ENCODE peak calls at places on chromosomes 6 and 20, in ten cellular contexts. P is fibroblast of lung, X is AG04450, I is right cardiac atrium, Z is AG09309, S is lung, V is HL-60, G is uterus, E is mucosa of descending colon, W is coronary artery. Y is an unnamed sample.

GRCh38 chr6:106916891-106917290 is 57.6 kb downstream of the CD24 start:
- DNase-seq in P (no peak), X (no peak), I (no peak), Z (no peak), S (no peak), V (no peak), G (no peak), E (peak), W (no peak), Y (no peak)

GRCh38 chr6:49072885-49073620 is 390.0 kb downstream of the MMUT start:
- DNase-seq in P (no peak), X (no peak), I (no peak), Z (no peak), S (no peak), V (no peak), G (no peak), E (no peak), W (no peak), Y (no peak)

GRCh38 chr6:40630046-40630445 is 42.9 kb upstream of the LRFN2 start:
- DNase-seq in P (no peak), X (no peak), I (no peak), Z (no peak), S (no peak), V (no peak), G (no peak), E (no peak), W (no peak), Y (no peak)

GRCh38 chr20:52060794-52061714 is 130.5 kb downstream of the ZFP64 start:
- DNase-seq in P (peak), X (no peak), I (no peak), Z (no peak), S (no peak), V (no peak), G (no peak), E (peak), W (no peak), Y (no peak)

GRCh38 chr6:145241039-145241438 is 494.3 kb downstream of the EPM2A start:
- DNase-seq in P (peak), X (peak), I (no peak), Z (peak), S (no peak), V (no peak), G (no peak), E (no peak), W (no peak), Y (peak)

GRCh38 chr20:37384683-37385174 is 38.8 kb downstream of the SRC start:
- DNase-seq in P (peak), X (no peak), I (peak), Z (no peak), S (peak), V (peak), G (peak), E (peak), W (peak), Y (no peak)

GRCh38 chr6:105317607-105318533 is 85.0 kb downstream of the PREP start:
- DNase-seq in P (no peak), X (no peak), I (no peak), Z (no peak), S (no peak), V (no peak), G (no peak), E (peak), W (no peak), Y (no peak)

GRCh38 chr20:34389206-34389953 is 26.3 kb downstream of the ITCH start:
- DNase-seq in P (no peak), X (no peak), I (no peak), Z (no peak), S (no peak), V (no peak), G (no peak), E (no peak), W (no peak), Y (no peak)

GRCh38 chr6:16821834-16822264 is 60.6 kb upstream of the ATXN1 start:
- DNase-seq in P (no peak), X (no peak), I (no peak), Z (no peak), S (no peak), V (no peak), G (no peak), E (no peak), W (no peak), Y (no peak)

GRCh38 chr6:80196914-80197313 is 90.4 kb downstream of the BCKDHB start:
- DNase-seq in P (no peak), X (no peak), I (no peak), Z (no peak), S (no peak), V (no peak), G (no peak), E (no peak), W (no peak), Y (no peak)

GRCh38 chr6:95280690-95281273 is 296.6 kb upstream of the MANEA start:
- DNase-seq in P (peak), X (no peak), I (no peak), Z (no peak), S (no peak), V (no peak), G (no peak), E (no peak), W (no peak), Y (peak)

GRCh38 chr20:28562510-28562898 is 2695.0 kb upstream of the DEFB115 start:
- DNase-seq in P (peak), X (peak), I (no peak), Z (no peak), S (no peak), V (no peak), G (no peak), E (no peak), W (no peak), Y (peak)

GRCh38 chr20:37295595-37295994 is 6.1 kb downstream of the MANBAL start:
- DNase-seq in P (no peak), X (no peak), I (no peak), Z (no peak), S (no peak), V (no peak), G (no peak), E (peak), W (no peak), Y (no peak)

DNA sequence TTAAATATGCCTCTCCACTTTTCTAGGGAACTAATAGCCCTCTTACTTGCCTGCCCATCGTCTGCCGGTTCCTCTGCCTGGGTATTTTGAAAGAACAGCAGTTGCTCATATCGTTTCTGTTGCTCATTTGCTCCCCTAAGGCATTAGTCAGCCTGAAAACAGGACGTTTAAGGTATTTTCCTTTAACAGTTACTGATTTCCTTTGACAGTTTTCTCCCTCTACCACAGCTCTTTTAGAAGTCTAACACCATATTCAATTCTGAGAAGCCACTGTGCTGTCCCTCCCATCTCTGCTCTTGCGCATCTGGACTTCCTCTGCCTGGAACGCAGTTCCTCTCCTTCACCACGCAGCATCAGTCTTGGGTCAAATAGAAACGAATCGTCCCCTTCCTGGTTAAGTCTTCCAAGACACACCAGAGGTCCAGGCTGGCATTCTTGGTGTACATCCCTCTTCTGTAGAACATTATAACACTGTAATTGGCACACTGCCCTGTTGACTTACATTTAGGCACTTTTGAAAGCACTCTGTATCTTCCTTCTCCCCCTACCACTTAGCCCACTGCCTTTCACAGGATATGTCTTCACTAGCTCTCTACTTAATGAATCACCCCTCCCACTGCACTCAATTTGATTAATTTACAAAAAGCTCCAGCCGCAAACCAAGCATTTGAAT is 141.0 kb upstream of the CARMIL1 start:
- DNase-seq in P (peak), X (peak), I (peak), Z (no peak), S (peak), V (peak), G (peak), E (peak), W (peak), Y (peak)
- H3K4me3 ChIP-seq in P (peak), X (peak), I (peak), Z (peak), S (peak), V (peak), G (peak), E (peak), W (peak), Y (peak)

GRCh38 chr6:35485402-35485877 is 11.4 kb downstream of the TEAD3 start:
- DNase-seq in P (no peak), X (no peak), I (peak), Z (no peak), S (peak), V (no peak), G (peak), E (peak), W (no peak), Y (no peak)
- H3K4me3 ChIP-seq in P (no peak), X (no peak), I (no peak), Z (no peak), S (no peak), V (no peak), G (peak), E (no peak), W (peak), Y (no peak)

GRCh38 chr20:38727602-38728236 is 3.4 kb downstream of the SLC32A1 start:
- DNase-seq in P (no peak), X (no peak), I (no peak), Z (no peak), S (no peak), V (no peak), G (no peak), E (no peak), W (no peak), Y (no peak)
- H3K4me3 ChIP-seq in P (no peak), X (no peak), I (no peak), Z (no peak), S (no peak), V (no peak), G (no peak), E (no peak), W (peak), Y (no peak)

DNA sequence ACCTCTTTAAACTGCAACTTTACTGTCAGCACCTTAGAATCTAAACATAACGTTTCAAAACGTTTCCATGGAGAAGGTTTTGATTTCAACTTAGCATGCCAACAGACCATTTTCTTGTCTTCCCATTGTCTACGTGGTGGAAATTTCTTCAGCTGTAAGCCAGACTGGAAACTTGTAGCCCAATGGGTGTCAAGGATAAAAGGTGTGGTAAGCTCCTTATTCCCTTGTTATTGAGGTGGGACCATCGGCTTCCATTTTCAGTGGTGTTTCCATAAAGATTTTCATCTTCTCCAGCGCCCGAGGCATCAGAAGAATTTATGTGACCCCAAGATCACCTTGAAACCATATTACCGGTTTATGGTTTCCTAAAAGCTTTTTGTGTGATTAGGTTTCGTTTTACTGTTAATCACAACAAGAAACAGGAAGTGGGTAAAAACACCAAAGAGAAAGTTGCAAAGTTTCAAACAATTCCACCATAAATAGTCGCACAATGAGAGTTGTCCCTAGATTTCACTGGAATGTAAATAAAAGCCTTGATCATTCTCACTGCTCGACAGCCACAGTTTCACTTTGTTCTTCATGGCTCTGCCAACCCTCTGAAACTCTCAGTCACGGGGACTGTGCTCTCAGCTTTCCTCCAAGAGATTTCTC is 62.9 kb upstream of the CD2AP start:
- DNase-seq in P (peak), X (no peak), I (no peak), Z (peak), S (no peak), V (no peak), G (no peak), E (peak), W (no peak), Y (no peak)
- H3K4me3 ChIP-seq in P (peak), X (peak), I (peak), Z (peak), S (peak), V (peak), G (peak), E (no peak), W (peak), Y (peak)

DNA sequence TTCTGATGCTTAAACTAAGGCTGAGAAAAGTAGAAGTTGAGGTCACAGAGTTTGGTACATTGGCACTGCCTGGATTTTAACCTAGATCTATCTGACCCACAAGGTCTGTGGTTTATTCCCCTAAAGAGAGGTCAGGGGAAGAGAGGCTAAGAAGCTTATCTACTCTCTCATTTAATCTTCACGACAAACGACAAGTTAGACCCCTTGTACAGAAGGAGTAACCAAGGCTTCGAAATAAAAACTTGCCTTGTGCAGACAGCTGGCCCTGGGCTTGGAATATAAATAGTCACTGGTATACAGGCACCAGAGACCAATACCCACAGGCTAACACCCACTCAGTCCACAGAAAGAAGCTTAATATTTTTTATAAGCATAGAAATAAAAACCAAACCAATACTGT is 41.3 kb downstream of the HNF4A start:
- DNase-seq in P (no peak), X (no peak), I (no peak), Z (no peak), S (no peak), V (no peak), G (no peak), E (no peak), W (no peak), Y (no peak)
- H3K4me3 ChIP-seq in P (no peak), X (no peak), I (no peak), Z (no peak), S (no peak), V (no peak), G (no peak), E (no peak), W (no peak), Y (no peak)